ENCODE peak calls at places on chromosomes 16 and 17, in nine cellular contexts. Q, O, G, J, C, T, A, E and S are unnamed samples.
A peak's percentile ranks its signal among the peaks of the same experiment; 100 is the strongest.

GRCh38 chr16:4089811-4090293 is 26.4 kb downstream of the ADCY9 start:
- DNase-seq in Q (no peak), O (no peak), G (no peak), J (no peak), C (no peak), T (no peak), A (no peak), E (no peak), S (no peak)

GRCh38 chr17:58741121-58741625 is 14.5 kb upstream of the PPM1E start:
- DNase-seq in Q (no peak), O (no peak), G (no peak), J (no peak), C (no peak), T (peak; percentile 48), A (peak; percentile 46), E (no peak), S (no peak)

GRCh38 chr17:13051876-13052275 is 34.0 kb upstream of the ELAC2 start:
- DNase-seq in Q (no peak), O (no peak), G (no peak), J (no peak), C (no peak), T (no peak), A (no peak), E (no peak), S (no peak)

GRCh38 chr17:28425206-28425605 is 19.2 kb upstream of the SLC46A1 start:
- DNase-seq in Q (no peak), O (no peak), G (no peak), J (no peak), C (no peak), T (no peak), A (no peak), E (no peak), S (no peak)

GRCh38 chr16:4293822-4294457 is 21.1 kb upstream of the TFAP4 start:
- DNase-seq in Q (no peak), O (peak; percentile 84), G (peak; percentile 80), J (no peak), C (peak; percentile 82), T (peak; percentile 79), A (peak; percentile 90), E (peak; percentile 8), S (peak; percentile 72)

GRCh38 chr16:50525716-50526115 is 22.5 kb upstream of the NKD1 start:
- DNase-seq in Q (no peak), O (no peak), G (no peak), J (no peak), C (peak; percentile 34), T (no peak), A (no peak), E (no peak), S (no peak)

GRCh38 chr17:39622380-39623006 is 4.3 kb upstream of the PPP1R1B start:
- DNase-seq in Q (peak; percentile 74), O (no peak), G (no peak), J (peak; percentile 87), C (peak; percentile 60), T (no peak), A (peak; percentile 48), E (no peak), S (no peak)

GRCh38 chr17:14325618-14326167 is 24.8 kb downstream of the HS3ST3B1 start:
- DNase-seq in Q (no peak), O (no peak), G (no peak), J (no peak), C (no peak), T (no peak), A (no peak), E (no peak), S (no peak)

GRCh38 chr16:30769379-30770089 is 7.4 kb downstream of the RNF40 start:
- DNase-seq in Q (peak; percentile 35), O (no peak), G (no peak), J (no peak), C (no peak), T (no peak), A (no peak), E (no peak), S (no peak)

GRCh38 chr17:17298108-17298507 is 5.1 kb upstream of the NT5M start:
- DNase-seq in Q (peak; percentile 50), O (no peak), G (no peak), J (no peak), C (no peak), T (no peak), A (peak; percentile 67), E (no peak), S (peak; percentile 19)

GRCh38 chr17:880074-880870 is 98.1 kb downstream of the MRM3 start:
- DNase-seq in Q (no peak), O (no peak), G (no peak), J (no peak), C (no peak), T (peak; percentile 20), A (peak; percentile 31), E (no peak), S (no peak)

GRCh38 chr17:50866950-50867855 is 1.0 kb upstream of the TOB1 start:
- DNase-seq in Q (peak; percentile 95), O (peak; percentile 98), G (peak; percentile 95), J (peak; percentile 99), C (peak; percentile 99), T (peak; percentile 94), A (peak; percentile 96), E (peak; percentile 87), S (peak; percentile 89)

GRCh38 chr16:85767569-85767968 is 16.7 kb upstream of the C16orf74 start:
- DNase-seq in Q (no peak), O (no peak), G (no peak), J (peak; percentile 95), C (no peak), T (peak; percentile 81), A (peak; percentile 96), E (no peak), S (peak; percentile 93)

GRCh38 chr16:2950773-2951172 is 13.3 kb upstream of the KREMEN2 start:
- DNase-seq in Q (no peak), O (no peak), G (peak; percentile 23), J (no peak), C (no peak), T (no peak), A (no peak), E (no peak), S (no peak)

GRCh38 chr17:62662855-62663254 is 35.4 kb downstream of the MRC2 start:
- DNase-seq in Q (no peak), O (no peak), G (no peak), J (no peak), C (no peak), T (no peak), A (no peak), E (no peak), S (no peak)

GRCh38 chr16:13390093-13390985 is 488.9 kb downstream of the SHISA9 start:
- DNase-seq in Q (peak; percentile 88), O (no peak), G (no peak), J (peak; percentile 28), C (no peak), T (no peak), A (no peak), E (peak; percentile 14), S (no peak)